ENCODE peak calls at places on chromosome 21, in seven cellular contexts. E, O, A, W, G, S and L are unnamed samples.

GRCh38 chr21:41141031-41141457 is 26.9 kb upstream of the BACE2 start:
- DNase-seq in E (peak; percentile 17), O (peak; percentile 5), A (no peak), W (no peak), G (no peak), S (no peak), L (no peak)

GRCh38 chr21:44875341-44875740 is 1.9 kb upstream of the PTTG1IP start:
- DNase-seq in E (peak; percentile 80), O (peak; percentile 72), A (no peak), W (no peak), G (peak; percentile 52), S (no peak), L (peak; percentile 25)

GRCh38 chr21:42075686-42076471 is 4.8 kb downstream of the UMODL1 start:
- DNase-seq in E (no peak), O (no peak), A (peak; percentile 60), W (no peak), G (no peak), S (no peak), L (no peak)

GRCh38 chr21:36478207-36478701 is 1.7 kb downstream of the CLDN14 start:
- DNase-seq in E (peak; percentile 93), O (peak; percentile 81), A (no peak), W (no peak), G (peak; percentile 71), S (no peak), L (peak; percentile 29)

GRCh38 chr21:16588433-16588860 is 858.7 kb downstream of the USP25 start:
- DNase-seq in E (peak; percentile 74), O (peak; percentile 90), A (peak; percentile 63), W (no peak), G (peak; percentile 91), S (peak; percentile 21), L (peak; percentile 28)

GRCh38 chr21:15557925-15558324 is 171.9 kb upstream of the USP25 start:
- DNase-seq in E (no peak), O (no peak), A (no peak), W (no peak), G (no peak), S (no peak), L (no peak)

GRCh38 chr21:46399686-46400085 is 59.0 kb upstream of the DIP2A start:
- DNase-seq in E (no peak), O (no peak), A (no peak), W (no peak), G (no peak), S (no peak), L (no peak)

GRCh38 chr21:45012661-45013270 is 61.6 kb upstream of the ADARB1 start:
- DNase-seq in E (no peak), O (no peak), A (peak; percentile 60), W (no peak), G (no peak), S (peak; percentile 7), L (no peak)

GRCh38 chr21:45559216-45560105 is 17.2 kb upstream of the SLC19A1 start:
- DNase-seq in E (no peak), O (no peak), A (peak; percentile 47), W (no peak), G (no peak), S (no peak), L (no peak)

GRCh38 chr21:29673096-29673610 is 266.6 kb downstream of the GRIK1 start:
- DNase-seq in E (no peak), O (no peak), A (no peak), W (no peak), G (no peak), S (no peak), L (no peak)

GRCh38 chr21:29669416-29669815 is 270.4 kb downstream of the GRIK1 start:
- DNase-seq in E (no peak), O (no peak), A (no peak), W (no peak), G (no peak), S (no peak), L (no peak)

GRCh38 chr21:29674343-29674742 is 265.5 kb downstream of the GRIK1 start:
- DNase-seq in E (no peak), O (no peak), A (no peak), W (no peak), G (no peak), S (no peak), L (no peak)

GRCh38 chr21:29670228-29670627 is 269.6 kb downstream of the GRIK1 start:
- DNase-seq in E (no peak), O (no peak), A (no peak), W (no peak), G (no peak), S (no peak), L (no peak)

DNA sequence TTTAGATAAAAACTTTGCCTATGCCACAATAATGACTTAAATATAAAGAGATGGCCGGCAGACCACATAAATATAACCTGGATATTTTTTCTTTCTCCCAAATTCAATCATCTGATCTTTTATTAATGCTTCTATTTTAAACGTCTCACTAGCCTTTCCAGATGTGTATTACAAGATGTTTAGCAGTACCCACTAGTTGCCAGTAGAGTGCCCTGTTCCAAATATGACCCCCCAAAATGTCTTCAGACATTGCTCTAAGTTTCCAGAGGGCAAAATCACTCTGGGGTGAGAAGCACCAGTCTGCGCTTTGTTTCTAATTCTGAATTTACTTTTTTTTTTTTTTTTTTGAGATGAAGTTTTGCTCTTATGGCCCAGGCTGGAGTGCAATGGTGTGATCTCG is 268.1 kb downstream of the GRIK1 start:
- DNase-seq in E (no peak), O (no peak), A (no peak), W (no peak), G (no peak), S (no peak), L (no peak)
- TF ChIP-seq CTCF in E (no peak), O (no peak), A (no peak), W (no peak), G (no peak), S (no peak), L (no peak)

GRCh38 chr21:25887166-25887565 is 152.4 kb downstream of the GABPA start:
- DNase-seq in E (no peak), O (peak; percentile 10), A (no peak), W (no peak), G (no peak), S (peak; percentile 71), L (no peak)
- TF ChIP-seq CTCF in E (no peak), O (no peak), A (peak; percentile 17), W (no peak), G (no peak), S (peak; percentile 26), L (no peak)

GRCh38 chr21:34091607-34092006 is 18.2 kb downstream of the MRPS6 start:
- DNase-seq in E (no peak), O (no peak), A (no peak), W (no peak), G (no peak), S (no peak), L (no peak)
- TF ChIP-seq CTCF in E (peak; percentile 56), O (peak; percentile 42), A (no peak), W (peak; percentile 31), G (peak; percentile 39), S (peak; percentile 38), L (peak; percentile 24)

DNA sequence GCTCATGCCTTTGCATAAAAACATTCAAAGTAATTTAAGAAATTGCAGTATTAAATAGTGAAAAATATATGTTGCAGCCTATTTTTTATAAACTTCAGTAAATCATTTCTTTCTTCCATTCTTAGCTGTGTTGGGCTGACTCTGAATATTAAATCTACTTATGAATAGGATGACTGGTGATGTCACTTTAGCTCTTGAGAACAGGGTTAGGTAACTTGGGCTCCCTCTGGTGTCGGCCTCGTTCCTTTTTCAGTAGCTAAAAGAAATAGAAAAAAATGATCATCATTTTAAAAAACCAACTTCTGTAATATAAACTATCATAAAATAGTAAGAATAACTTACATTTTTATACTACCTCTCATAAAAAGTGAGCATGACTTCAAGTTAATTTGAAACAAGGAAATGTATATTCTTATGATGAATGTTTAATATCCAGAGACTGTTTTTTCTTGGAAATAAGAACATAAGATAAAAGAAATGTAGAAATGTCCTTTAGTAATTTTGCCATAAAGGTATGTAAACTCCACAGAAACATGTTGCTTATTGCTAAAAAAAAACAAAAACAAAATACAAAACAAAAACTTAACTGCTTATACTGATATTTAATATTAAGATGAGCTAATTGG is 26.8 kb upstream of the NCAM2 start:
- DNase-seq in E (peak; percentile 65), O (peak; percentile 64), A (no peak), W (no peak), G (peak; percentile 1), S (peak; percentile 23), L (no peak)
- TF ChIP-seq CTCF in E (peak; percentile 60), O (peak; percentile 52), A (peak; percentile 44), W (peak; percentile 41), G (peak; percentile 58), S (peak; percentile 33), L (peak; percentile 35)

GRCh38 chr21:39456665-39457064 is 4.9 kb downstream of the SH3BGR start:
- DNase-seq in E (no peak), O (no peak), A (no peak), W (no peak), G (no peak), S (no peak), L (no peak)
- TF ChIP-seq CTCF in E (peak; percentile 37), O (peak; percentile 22), A (no peak), W (peak; percentile 37), G (peak; percentile 5), S (no peak), L (no peak)

GRCh38 chr21:34593954-34594531 is 20.9 kb downstream of the RCAN1 start:
- DNase-seq in E (no peak), O (no peak), A (no peak), W (no peak), G (no peak), S (no peak), L (no peak)

GRCh38 chr21:34592120-34592561 is 22.8 kb downstream of the RCAN1 start:
- DNase-seq in E (peak; percentile 68), O (peak; percentile 43), A (no peak), W (no peak), G (no peak), S (peak; percentile 64), L (no peak)

GRCh38 chr21:34592573-34592972 is 22.3 kb downstream of the RCAN1 start:
- DNase-seq in E (no peak), O (no peak), A (no peak), W (no peak), G (no peak), S (no peak), L (no peak)

GRCh38 chr21:34593423-34593822 is 21.5 kb downstream of the RCAN1 start:
- DNase-seq in E (no peak), O (no peak), A (no peak), W (no peak), G (no peak), S (no peak), L (no peak)

GRCh38 chr21:34589511-34590282 is 25.2 kb downstream of the RCAN1 start:
- DNase-seq in E (no peak), O (no peak), A (no peak), W (no peak), G (no peak), S (no peak), L (no peak)
- TF ChIP-seq CTCF in E (no peak), O (no peak), A (no peak), W (no peak), G (no peak), S (no peak), L (no peak)